ENCODE peak calls at places on chromosomes 7 and 10, in five cellular contexts. V, U, Q, D and S are unnamed samples.

GRCh38 chr10:13416760-13417159 is 68.7 kb upstream of the SEPHS1 start:
- DNase-seq in U (no peak), D (no peak), Q (no peak), V (no peak), S (no peak)

GRCh38 chr10:17835688-17836087 is 26.5 kb downstream of the MRC1 start:
- DNase-seq in U (no peak), Q (no peak), D (no peak), V (no peak), S (no peak)

GRCh38 chr7:19284596-19285300 is 139.5 kb upstream of the FERD3L start:
- DNase-seq in D (no peak), V (no peak), U (no peak), Q (no peak), S (no peak)

GRCh38 chr10:6037975-6038624 is 24.1 kb downstream of the IL2RA start:
- DNase-seq in Q (no peak), D (no peak), V (no peak), U (no peak), S (peak; percentile 66)

GRCh38 chr7:142583424-142583823 is 165.8 kb upstream of the PRSS1 start:
- DNase-seq in U (no peak), Q (no peak), D (no peak), V (peak; percentile 45), S (no peak)

GRCh38 chr7:22219036-22219435 is 137.9 kb downstream of the RAPGEF5 start:
- DNase-seq in Q (no peak), D (no peak), U (no peak), V (no peak), S (no peak)

GRCh38 chr7:45700556-45700955 is 126.4 kb downstream of the ADCY1 start:
- DNase-seq in D (no peak), U (no peak), V (peak; percentile 9), Q (no peak), S (no peak)

GRCh38 chr10:131009801-131010200 is 301.7 kb downstream of the TCERG1L start:
- DNase-seq in Q (no peak), V (no peak), U (no peak), D (no peak), S (no peak)

GRCh38 chr10:114518401-114519305 is 114.4 kb upstream of the AFAP1L2 start:
- DNase-seq in D (no peak), Q (no peak), U (no peak), V (no peak), S (no peak)

GRCh38 chr10:112345202-112345601 is 28.7 kb upstream of the ACSL5 start:
- DNase-seq in Q (no peak), D (no peak), V (no peak), U (no peak), S (no peak)

GRCh38 chr7:110801502-110801901 is 289.4 kb upstream of the LRRN3 start:
- DNase-seq in D (no peak), V (no peak), U (no peak), Q (no peak), S (no peak)

GRCh38 chr7:133386204-133386603 is 133.3 kb downstream of the EXOC4 start:
- DNase-seq in Q (no peak), D (no peak), U (no peak), V (no peak), S (no peak)

GRCh38 chr7:101315336-101315735 is 6.3 kb downstream of the IFT22 start:
- DNase-seq in D (peak; percentile 77), U (no peak), V (peak; percentile 52), Q (no peak), S (peak; percentile 34)

GRCh38 chr7:103766630-103767029 is 222.8 kb downstream of the RELN start:
- DNase-seq in D (no peak), V (no peak), Q (no peak), U (no peak), S (no peak)

GRCh38 chr7:133675510-133676218 is 422.8 kb downstream of the EXOC4 start:
- DNase-seq in U (no peak), D (no peak), V (no peak), Q (no peak), S (no peak)

GRCh38 chr7:148699024-148699771 is 495 bp downstream of the CUL1 start:
- DNase-seq in U (peak; percentile 43), V (peak; percentile 50), Q (peak; percentile 72), D (peak; percentile 76), S (peak; percentile 47)

GRCh38 chr10:1155791-1156615 is 99.8 kb downstream of the WDR37 start:
- DNase-seq in Q (no peak), U (no peak), D (no peak), V (no peak), S (no peak)

GRCh38 chr10:77939561-77940001 is 13.0 kb upstream of the DLG5 start:
- DNase-seq in V (peak; percentile 38), U (no peak), D (no peak), Q (peak; percentile 38), S (no peak)

GRCh38 chr10:80441831-80442230 is 12.3 kb upstream of the TSPAN14 start:
- DNase-seq in D (no peak), V (no peak), Q (no peak), U (no peak), S (no peak)

GRCh38 chr7:117072620-117073118 is 119.4 kb downstream of the ST7 start:
- DNase-seq in D (no peak), V (peak; percentile 89), U (no peak), Q (peak; percentile 79), S (no peak)

GRCh38 chr10:120891367-120891766 is 40.2 kb downstream of the WDR11 start:
- DNase-seq in D (no peak), Q (no peak), U (no peak), V (no peak), S (no peak)

GRCh38 chr10:48448796-48449195 is 142.3 kb downstream of the MAPK8 start:
- DNase-seq in U (no peak), V (peak; percentile 5), Q (no peak), D (no peak), S (no peak)

GRCh38 chr7:1419310-1419634 is 40.0 kb downstream of the MICALL2 start:
- DNase-seq in U (no peak), Q (no peak), V (no peak), D (no peak), S (no peak)

GRCh38 chr7:137927386-137927785 is 74.5 kb downstream of the CREB3L2 start:
- DNase-seq in Q (no peak), V (no peak), U (no peak), D (no peak), S (no peak)

GRCh38 chr10:70272925-70273316 is 10.9 kb downstream of the NPFFR1 start:
- DNase-seq in U (no peak), V (no peak), Q (no peak), D (peak; percentile 10), S (peak; percentile 41)

GRCh38 chr7:87339373-87339897 is 6.0 kb upstream of the CROT start:
- DNase-seq in U (no peak), Q (no peak), D (no peak), V (no peak), S (no peak)

GRCh38 chr7:99366646-99367045 is 7.9 kb upstream of the ARPC1B start:
- DNase-seq in Q (no peak), V (no peak), U (no peak), D (no peak), S (no peak)

GRCh38 chr7:22302193-22302592 is 54.8 kb downstream of the RAPGEF5 start:
- DNase-seq in V (no peak), U (no peak), D (no peak), Q (no peak), S (no peak)

GRCh38 chr10:69439813-69440506 is 11.3 kb upstream of the TSPAN15 start:
- DNase-seq in D (peak; percentile 31), Q (no peak), U (no peak), V (peak; percentile 56), S (no peak)

GRCh38 chr10:67385566-67385965 is 310.4 kb downstream of the CTNNA3 start:
- DNase-seq in Q (no peak), V (no peak), D (no peak), U (no peak), S (no peak)

GRCh38 chr7:20329389-20330175 is 1.1 kb upstream of the ITGB8 start:
- DNase-seq in D (peak; percentile 80), Q (peak; percentile 45), V (peak; percentile 79), U (no peak), S (no peak)
- H3K27me3 ChIP-seq in D (peaks cover 8% of the 10 kb centered on the region), Q (no peaks in the 10 kb centered on the region), V (no peaks in the 10 kb centered on the region), U (peaks cover 42% of the 10 kb centered on the region), S (peaks cover 2% of the 10 kb centered on the region)

DNA sequence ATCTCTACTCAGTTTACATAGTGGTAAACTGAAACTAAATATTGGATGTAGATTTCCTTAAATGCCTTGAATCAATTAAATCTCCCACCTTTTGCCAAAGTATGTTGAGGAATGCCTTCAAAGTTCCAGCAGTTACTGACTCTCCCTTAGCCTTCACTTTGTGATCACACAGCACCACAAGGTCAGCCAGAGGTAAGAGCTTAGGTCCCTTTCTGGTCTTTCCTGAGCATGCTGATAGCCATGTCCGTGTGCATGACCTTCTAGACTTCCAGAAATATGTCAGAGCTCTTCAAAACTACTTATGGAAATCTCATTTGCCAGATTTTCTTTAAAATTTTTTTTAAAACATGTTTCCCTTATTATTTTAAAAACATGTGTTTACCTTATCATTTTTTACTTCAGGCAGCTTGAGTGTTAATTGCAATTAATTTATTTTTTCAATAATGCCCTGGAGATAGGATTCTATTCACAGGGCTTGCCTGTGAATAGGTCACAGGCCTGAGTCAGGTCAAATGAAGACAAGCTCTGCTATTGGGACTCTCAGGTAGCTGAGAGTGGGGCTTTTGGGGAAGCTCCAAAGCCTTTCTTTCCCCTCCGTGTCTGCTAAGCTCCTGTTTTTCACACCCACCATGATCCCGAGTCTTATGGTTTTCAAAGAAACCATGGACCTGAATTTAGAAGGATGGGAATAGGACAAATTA is 220.5 kb downstream of the CXCL12 start:
- DNase-seq in V (no peak), Q (no peak), U (no peak), D (no peak), S (no peak)
- H3K27ac ChIP-seq in V (no peak overlapping the region), Q (no peak overlapping the region), U (no peak overlapping the region), D (no peak overlapping the region), S (no peak overlapping the region)

GRCh38 chr10:86361134-86362128 is 5.2 kb downstream of the GRID1 start:
- DNase-seq in V (peak; percentile 11), D (no peak), Q (no peak), U (no peak), S (no peak)
- H3K27me3 ChIP-seq in V (no peaks in the 10 kb centered on the region), D (peaks cover 34% of the 10 kb centered on the region), Q (no peaks in the 10 kb centered on the region), U (peaks cover 39% of the 10 kb centered on the region), S (peaks cover 7% of the 10 kb centered on the region)

DNA sequence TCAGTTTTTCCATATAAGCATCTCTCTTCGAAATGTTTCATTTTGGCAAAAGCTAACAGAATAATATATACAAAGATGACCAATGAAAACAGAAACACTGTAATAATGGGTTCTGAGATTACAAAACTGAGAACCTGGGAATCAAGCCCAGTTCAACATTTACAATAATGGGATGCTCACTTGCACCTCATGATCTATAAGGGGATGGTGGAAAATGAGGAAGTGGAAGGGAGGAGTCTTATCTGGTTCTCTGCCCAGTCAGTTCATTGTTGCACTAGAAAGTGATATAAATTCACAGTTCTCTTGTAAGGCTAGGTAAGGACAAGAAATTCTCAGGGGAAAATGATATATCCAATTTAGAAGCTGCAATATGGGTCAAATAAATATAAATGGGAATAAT is 31.7 kb upstream of the RHOBTB1 start:
- DNase-seq in Q (no peak), D (peak; percentile 56), V (no peak), U (no peak), S (no peak)
- H3K27ac ChIP-seq in Q (no peak overlapping the region), D (peak overlapping the region; percentile 31), V (peak overlapping the region; percentile 36), U (no peak overlapping the region), S (no peak overlapping the region)